ENCODE peak calls at places on chromosomes 7 and 10, in ten cellular contexts. T is ACHN; D is stimulated activated CD4-positive, alpha-beta T cell treated with anti-CD3 and anti-CD28 coated beads, TNF-alpha, amount 100 ng/mL, for 4 hours; C is foreskin fibroblast; X is epithelial cell of prostate; A is right cardiac atrium; F is substantia nigra; N is activated CD4-positive, alpha-beta T cell treated with anti-CD3 and anti-CD28 coated beads, Interleukin-2, amount 50 U/mL, for 24 hours; B is brain pericyte; W is retina. O is an unnamed sample.

GRCh38 chr10:107336061-107336460 is 171.6 kb upstream of the SORCS1 start:
- DNase-seq in T (no peak), D (no peak), C (no peak), X (no peak), A (no peak), F (no peak), N (no peak), B (no peak), W (no peak), O (no peak)

GRCh38 chr10:108850138-108850854 is 1073.0 kb downstream of the XPNPEP1 start:
- DNase-seq in T (no peak), D (no peak), C (no peak), X (no peak), A (no peak), F (no peak), N (no peak), B (no peak), W (no peak), O (no peak)

GRCh38 chr10:17201165-17202013 is at the start of gene TRDMT1:
- DNase-seq in T (peak), D (peak), C (peak), X (no peak), A (peak), F (peak), N (peak), B (peak), W (peak), O (peak)

GRCh38 chr7:127114739-127115265 is 137.9 kb downstream of the GRM8 start:
- DNase-seq in T (no peak), D (no peak), C (no peak), X (no peak), A (no peak), F (no peak), N (no peak), B (no peak), W (no peak), O (no peak)

GRCh38 chr10:16996530-16996964 is 133.1 kb downstream of the CUBN start:
- DNase-seq in T (no peak), D (no peak), C (no peak), X (no peak), A (no peak), F (no peak), N (no peak), B (no peak), W (no peak), O (no peak)

GRCh38 chr7:107150375-107151073 is 18.3 kb upstream of the HBP1 start:
- DNase-seq in T (peak), D (peak), C (peak), X (no peak), A (peak), F (peak), N (peak), B (no peak), W (peak), O (peak)

GRCh38 chr7:157754416-157754790 is 417.6 kb downstream of the DNAJB6 start:
- DNase-seq in T (no peak), D (no peak), C (no peak), X (no peak), A (no peak), F (no peak), N (no peak), B (no peak), W (no peak), O (no peak)

GRCh38 chr10:29740981-29741545 is 106.3 kb upstream of the SVIL start:
- DNase-seq in T (no peak), D (no peak), C (no peak), X (no peak), A (no peak), F (no peak), N (no peak), B (no peak), W (no peak), O (no peak)

GRCh38 chr7:112362796-112363195 is 87.5 kb upstream of the IFRD1 start:
- DNase-seq in T (no peak), D (no peak), C (no peak), X (no peak), A (no peak), F (no peak), N (no peak), B (no peak), W (no peak), O (no peak)

GRCh38 chr10:132132391-132132841 is 54.3 kb upstream of the DPYSL4 start:
- DNase-seq in T (no peak), D (no peak), C (no peak), X (no peak), A (no peak), F (peak), N (no peak), B (no peak), W (no peak), O (no peak)

GRCh38 chr10:36023939-36024338 is 381.8 kb upstream of the FZD8 start:
- DNase-seq in T (peak), D (no peak), C (peak), X (no peak), A (peak), F (no peak), N (no peak), B (no peak), W (no peak), O (no peak)

GRCh38 chr10:132558516-132559413 is 21.2 kb downstream of the INPP5A start:
- DNase-seq in T (no peak), D (no peak), C (no peak), X (no peak), A (no peak), F (no peak), N (no peak), B (no peak), W (no peak), O (no peak)

GRCh38 chr10:91617073-91617580 is 15.7 kb downstream of the PPP1R3C start:
- DNase-seq in T (no peak), D (no peak), C (peak), X (no peak), A (no peak), F (no peak), N (no peak), B (no peak), W (no peak), O (no peak)

GRCh38 chr7:112665709-112666108 is 124.5 kb downstream of the TMEM168 start:
- DNase-seq in T (peak), D (no peak), C (peak), X (no peak), A (no peak), F (no peak), N (no peak), B (no peak), W (no peak), O (no peak)

O was measured in activated B cell treated with CpG ODN at 0.5 μM for 24 hours.